ENCODE peak calls at places on chromosome 15, in nine cellular contexts. V is heart right ventricle; W is AG04449; A is transverse colon; X is A549; Q is AG04450; N is AG10803; O is adrenal gland; L is CD8-positive, alpha-beta T cell. P is an unnamed sample.

GRCh38 chr15:72341361-72341760 is 21.4 kb upstream of the CELF6 start:
- DNase-seq in V (no peak), W (no peak), A (no peak), X (no peak), Q (no peak), N (no peak), O (no peak), L (no peak), P (no peak)

GRCh38 chr15:75530169-75530568 is 48.9 kb downstream of the PTPN9 start:
- DNase-seq in V (no peak), W (no peak), A (no peak), X (no peak), Q (no peak), N (no peak), O (no peak), L (no peak), P (no peak)

GRCh38 chr15:58947179-58947578 is 13.7 kb upstream of the SLTM start:
- DNase-seq in V (no peak), W (no peak), A (no peak), X (no peak), Q (no peak), N (no peak), O (no peak), L (no peak), P (no peak)

GRCh38 chr15:39936187-39936586 is 2.3 kb downstream of the EIF2AK4 start:
- DNase-seq in V (no peak), W (no peak), A (no peak), X (no peak), Q (no peak), N (peak), O (no peak), L (no peak), P (no peak)

GRCh38 chr15:99466701-99467337 is 99.0 kb upstream of the MEF2A start:
- DNase-seq in V (no peak), W (no peak), A (no peak), X (no peak), Q (no peak), N (no peak), O (no peak), L (no peak), P (no peak)

GRCh38 chr15:63587527-63587926 is 9.7 kb upstream of the FBXL22 start:
- DNase-seq in V (no peak), W (no peak), A (no peak), X (no peak), Q (peak), N (peak), O (no peak), L (no peak), P (no peak)

GRCh38 chr15:100095896-100096600 is 245.7 kb downstream of the ADAMTS17 start:
- DNase-seq in V (no peak), W (no peak), A (no peak), X (no peak), Q (no peak), N (no peak), O (no peak), L (no peak), P (no peak)

GRCh38 chr15:48317221-48317620 is 14.0 kb upstream of the DUT start:
- DNase-seq in V (no peak), W (no peak), A (no peak), X (no peak), Q (no peak), N (no peak), O (no peak), L (no peak), P (no peak)

GRCh38 chr15:40454904-40455391 is 14.2 kb downstream of the BAHD1 start:
- DNase-seq in V (no peak), W (no peak), A (no peak), X (no peak), Q (no peak), N (peak), O (peak), L (no peak), P (no peak)

GRCh38 chr15:77421370-77421700 is 647 bp downstream of the HMG20A start:
- DNase-seq in V (no peak), W (no peak), A (peak), X (peak), Q (no peak), N (no peak), O (no peak), L (no peak), P (no peak)

GRCh38 chr15:85423256-85423655 is 42.9 kb downstream of the AKAP13 start:
- DNase-seq in V (no peak), W (no peak), A (no peak), X (no peak), Q (no peak), N (peak), O (no peak), L (no peak), P (no peak)

GRCh38 chr15:74790080-74790916 is 8.4 kb downstream of the CSK start:
- DNase-seq in V (peak), W (no peak), A (peak), X (no peak), Q (peak), N (peak), O (peak), L (no peak), P (no peak)

GRCh38 chr15:25051399-25052154 is 96.8 kb downstream of the SNRPN start:
- DNase-seq in V (peak), W (no peak), A (no peak), X (no peak), Q (no peak), N (no peak), O (no peak), L (no peak), P (peak)

GRCh38 chr15:82036461-82036860 is 9.4 kb downstream of the MEX3B start:
- DNase-seq in V (no peak), W (no peak), A (no peak), X (no peak), Q (no peak), N (no peak), O (no peak), L (no peak), P (no peak)

GRCh38 chr15:73051402-73051810 is 857 bp upstream of the NEO1 start:
- DNase-seq in V (no peak), W (no peak), A (peak), X (peak), Q (no peak), N (no peak), O (no peak), L (no peak), P (peak)

GRCh38 chr15:60523056-60523455 is 44.1 kb upstream of the ICE2 start:
- DNase-seq in V (no peak), W (no peak), A (no peak), X (no peak), Q (no peak), N (peak), O (no peak), L (no peak), P (no peak)

GRCh38 chr15:83278191-83278590 is 6.3 kb downstream of the BNC1 start:
- DNase-seq in V (no peak), W (no peak), A (no peak), X (no peak), Q (no peak), N (peak), O (no peak), L (no peak), P (no peak)

GRCh38 chr15:57118013-57118799 is 199.8 kb downstream of the TCF12 start:
- DNase-seq in V (no peak), W (no peak), A (no peak), X (no peak), Q (no peak), N (peak), O (no peak), L (no peak), P (no peak)

GRCh38 chr15:34719051-34719882 is 35.5 kb downstream of the GJD2 start:
- DNase-seq in V (no peak), W (no peak), A (no peak), X (no peak), Q (no peak), N (no peak), O (no peak), L (no peak), P (no peak)

GRCh38 chr15:90711418-90711824 is 5.7 kb upstream of the BLM start:
- DNase-seq in V (no peak), W (no peak), A (no peak), X (no peak), Q (no peak), N (no peak), O (no peak), L (no peak), P (no peak)

GRCh38 chr15:33243869-33244268 is 49.4 kb upstream of the FMN1 start:
- DNase-seq in V (no peak), W (no peak), A (no peak), X (peak), Q (no peak), N (no peak), O (no peak), L (no peak), P (no peak)

GRCh38 chr15:76169013-76169412 is 109.2 kb downstream of the TMEM266 start:
- DNase-seq in V (no peak), W (no peak), A (no peak), X (no peak), Q (no peak), N (no peak), O (no peak), L (no peak), P (no peak)

GRCh38 chr15:70717237-70717793 is 46.0 kb downstream of the UACA start:
- DNase-seq in V (no peak), W (no peak), A (no peak), X (no peak), Q (no peak), N (no peak), O (no peak), L (no peak), P (no peak)

GRCh38 chr15:37079726-37080125 is 20.6 kb downstream of the MEIS2 start:
- DNase-seq in V (no peak), W (no peak), A (no peak), X (no peak), Q (no peak), N (peak), O (peak), L (no peak), P (no peak)

GRCh38 chr15:40743921-40744809 is 10.9 kb downstream of the RMDN3 start:
- DNase-seq in V (no peak), W (no peak), A (no peak), X (no peak), Q (no peak), N (peak), O (no peak), L (peak), P (no peak)

GRCh38 chr15:74835312-74835823 is 7.6 kb downstream of the ULK3 start:
- DNase-seq in V (peak), W (no peak), A (peak), X (peak), Q (no peak), N (peak), O (peak), L (peak), P (no peak)

GRCh38 chr15:89874926-89875564 is 18.7 kb downstream of the AP3S2 start:
- DNase-seq in V (peak), W (no peak), A (peak), X (peak), Q (no peak), N (peak), O (peak), L (peak), P (peak)

GRCh38 chr15:70093070-70093469 is 4.6 kb downstream of the TLE3 start:
- DNase-seq in V (no peak), W (no peak), A (no peak), X (no peak), Q (no peak), N (no peak), O (no peak), L (no peak), P (no peak)

GRCh38 chr15:32870240-32871033 is 152.6 kb downstream of the GREM1 start:
- DNase-seq in V (no peak), W (peak), A (peak), X (no peak), Q (peak), N (peak), O (no peak), L (no peak), P (no peak)

GRCh38 chr15:79978694-79979519 is 7.9 kb upstream of the BCL2A1 start:
- DNase-seq in V (no peak), W (peak), A (no peak), X (no peak), Q (peak), N (peak), O (peak), L (no peak), P (peak)

GRCh38 chr15:27210176-27210575 is 239.2 kb downstream of the GABRG3 start:
- DNase-seq in V (no peak), W (no peak), A (no peak), X (no peak), Q (no peak), N (peak), O (no peak), L (no peak), P (no peak)

GRCh38 chr15:42085236-42085605 is 9.1 kb downstream of the PLA2G4D start:
- DNase-seq in V (no peak), W (no peak), A (peak), X (no peak), Q (no peak), N (no peak), O (peak), L (no peak), P (peak)

GRCh38 chr15:97977734-97978133 is 17.2 kb downstream of the ARRDC4 start:
- DNase-seq in V (no peak), W (no peak), A (no peak), X (no peak), Q (no peak), N (no peak), O (no peak), L (no peak), P (peak)

DNA sequence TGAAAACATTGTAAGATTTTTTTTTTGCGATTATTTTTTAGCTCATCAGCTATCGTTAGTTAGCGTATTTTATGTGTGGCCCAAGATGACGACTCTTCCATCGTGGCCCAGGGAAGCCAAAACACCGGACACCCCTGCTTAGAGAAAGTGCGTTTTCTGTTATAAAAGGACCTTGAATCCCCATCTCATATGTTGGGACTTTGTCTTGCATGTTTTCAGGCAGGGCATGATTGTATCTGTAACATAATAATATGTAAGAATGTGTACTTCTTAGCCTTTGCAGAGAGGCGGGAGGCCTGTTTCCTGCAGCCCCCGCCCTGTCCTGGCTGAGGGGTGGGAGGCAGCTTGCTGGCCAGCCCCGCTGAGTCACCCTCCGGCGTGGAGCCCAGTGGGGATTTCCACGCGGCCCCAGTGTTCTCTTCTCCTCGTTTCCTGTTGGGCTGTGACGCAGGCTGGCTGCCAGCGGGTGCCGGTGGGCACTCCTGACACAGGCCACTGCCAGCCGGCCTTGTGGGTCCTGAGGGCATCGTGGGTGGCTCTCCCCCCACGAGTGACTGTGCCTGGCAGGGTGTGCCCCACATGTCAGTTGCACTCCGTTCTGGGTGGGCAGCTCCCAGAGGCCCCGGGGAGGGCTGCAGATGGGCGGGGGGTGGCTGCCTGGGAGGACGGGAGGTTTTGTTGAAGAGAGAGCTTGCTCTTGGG is 55.6 kb downstream of the SMAD3 start:
- DNase-seq in V (peak), W (peak), A (peak), X (peak), Q (peak), N (peak), O (peak), L (peak), P (peak)
- H3K4me3 ChIP-seq in V (no peak), W (no peak), A (peak), X (peak), Q (no peak), N (no peak), O (no peak), L (peak), P (no peak)

GRCh38 chr15:92803852-92804609 is 96.1 kb upstream of the CHD2 start:
- DNase-seq in V (peak), W (peak), A (peak), X (peak), Q (peak), N (peak), O (peak), L (no peak), P (peak)
- H3K4me3 ChIP-seq in V (no peak), W (no peak), A (no peak), X (no peak), Q (no peak), N (no peak), O (no peak), L (no peak), P (no peak)

DNA sequence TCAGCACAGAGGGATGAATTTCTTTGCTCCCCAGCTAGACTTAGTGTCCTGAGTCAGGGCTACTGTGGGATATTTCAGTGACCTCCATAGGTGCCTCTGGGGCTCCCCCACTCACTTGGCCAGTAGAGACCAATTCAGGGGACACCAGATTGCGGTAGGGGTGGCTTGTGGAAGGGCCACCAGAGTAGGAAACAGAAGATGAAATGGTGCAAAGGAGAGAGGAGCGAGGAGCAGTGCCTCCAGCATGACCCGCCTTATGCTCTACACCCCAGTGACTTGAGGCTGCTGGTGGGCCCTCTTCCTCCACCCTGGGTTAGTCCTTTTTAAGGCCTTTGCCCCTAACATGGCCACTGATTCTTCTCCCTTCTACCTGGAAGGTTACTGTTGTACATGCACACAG is 2.5 kb downstream of the AEN start:
- DNase-seq in V (no peak), W (no peak), A (no peak), X (no peak), Q (no peak), N (no peak), O (no peak), L (no peak), P (no peak)
- H3K4me3 ChIP-seq in V (no peak), W (peak), A (no peak), X (peak), Q (peak), N (peak), O (no peak), L (no peak), P (no peak)

DNA sequence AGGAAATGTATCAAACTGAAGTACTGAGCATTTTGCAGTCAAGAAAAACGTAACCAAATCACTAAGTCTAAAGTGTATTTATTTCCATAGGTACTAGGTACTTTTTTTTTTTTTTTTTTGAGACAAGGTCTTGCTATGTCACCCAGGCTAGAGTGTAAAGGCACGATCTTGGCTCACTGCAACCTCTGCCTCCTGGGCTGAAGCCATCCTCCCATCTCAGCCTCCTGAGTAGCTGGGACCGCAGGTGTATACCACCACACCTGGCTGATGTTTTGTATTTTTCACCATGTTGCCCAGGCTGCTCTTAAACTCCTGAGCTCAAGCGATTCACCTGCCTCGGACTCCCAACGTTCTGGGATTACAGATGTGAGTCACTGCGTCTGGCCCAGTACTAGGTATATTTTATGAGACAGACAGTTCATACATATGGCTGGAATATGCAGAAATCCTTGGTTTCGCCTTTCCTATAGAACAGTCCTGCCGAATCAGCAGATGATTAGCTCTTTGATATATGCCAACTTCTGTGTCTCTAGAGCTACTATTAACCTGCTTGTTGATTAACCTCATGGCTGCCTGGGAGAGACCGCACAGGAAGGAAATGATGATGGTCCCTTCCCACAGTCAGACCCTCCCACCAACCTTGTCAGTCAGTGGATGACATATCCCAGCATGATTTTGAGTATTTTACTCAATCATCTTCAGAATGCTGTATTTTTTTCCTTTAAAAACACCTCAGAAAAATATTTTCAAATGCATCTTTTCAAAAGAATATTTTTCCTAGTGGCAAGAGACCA is 32.3 kb downstream of the TMOD3 start:
- DNase-seq in V (no peak), W (no peak), A (no peak), X (no peak), Q (no peak), N (no peak), O (no peak), L (peak), P (no peak)
- H3K4me3 ChIP-seq in V (no peak), W (no peak), A (no peak), X (no peak), Q (no peak), N (no peak), O (no peak), L (peak), P (no peak)

DNA sequence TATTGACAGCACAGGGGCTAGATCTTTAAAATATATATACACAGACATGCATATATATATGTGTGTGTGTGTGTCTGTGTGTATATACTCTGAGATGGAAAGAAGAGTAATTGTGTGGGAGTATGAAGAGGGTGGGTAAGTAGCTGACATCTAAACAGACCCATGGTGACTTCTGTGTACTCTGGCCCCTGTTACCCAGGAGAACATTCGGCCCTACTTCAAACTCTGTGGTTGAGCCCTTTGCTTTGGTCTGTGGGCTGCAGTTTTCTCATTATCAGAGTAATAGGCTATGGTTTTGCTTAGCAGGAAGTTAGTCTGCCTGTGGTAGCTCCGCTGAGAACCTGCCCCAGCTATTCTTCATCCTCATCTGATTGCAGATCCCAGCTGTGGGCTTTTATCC is 141.4 kb downstream of the RBPMS2 start:
- DNase-seq in V (no peak), W (no peak), A (peak), X (no peak), Q (no peak), N (no peak), O (no peak), L (peak), P (no peak)
- H3K4me3 ChIP-seq in V (no peak), W (no peak), A (no peak), X (no peak), Q (no peak), N (no peak), O (no peak), L (peak), P (no peak)

GRCh38 chr15:31393441-31394091 is 66.9 kb downstream of the KLF13 start:
- DNase-seq in V (no peak), W (no peak), A (no peak), X (no peak), Q (no peak), N (no peak), O (no peak), L (no peak), P (peak)
- H3K4me3 ChIP-seq in V (no peak), W (no peak), A (peak), X (no peak), Q (no peak), N (no peak), O (no peak), L (peak), P (no peak)

GRCh38 chr15:87778358-87778757 is 478.2 kb downstream of the NTRK3 start:
- DNase-seq in V (no peak), W (no peak), A (no peak), X (no peak), Q (no peak), N (no peak), O (no peak), L (no peak), P (no peak)

GRCh38 chr15:87781959-87782625 is 474.4 kb downstream of the NTRK3 start:
- DNase-seq in V (no peak), W (no peak), A (no peak), X (no peak), Q (no peak), N (no peak), O (no peak), L (no peak), P (no peak)

GRCh38 chr15:87777054-87777498 is 479.5 kb downstream of the NTRK3 start:
- DNase-seq in V (peak), W (peak), A (no peak), X (no peak), Q (peak), N (peak), O (peak), L (no peak), P (no peak)

GRCh38 chr15:87779746-87780145 is 476.8 kb downstream of the NTRK3 start:
- DNase-seq in V (no peak), W (no peak), A (no peak), X (no peak), Q (no peak), N (no peak), O (no peak), L (no peak), P (no peak)
- H3K4me3 ChIP-seq in V (no peak), W (no peak), A (no peak), X (no peak), Q (no peak), N (no peak), O (no peak), L (no peak), P (no peak)

GRCh38 chr15:46955576-46955975 is 761.7 kb upstream of the SEMA6D start:
- DNase-seq in V (no peak), W (no peak), A (no peak), X (no peak), Q (no peak), N (no peak), O (no peak), L (no peak), P (no peak)
- H3K4me3 ChIP-seq in V (no peak), W (no peak), A (no peak), X (no peak), Q (no peak), N (no peak), O (no peak), L (no peak), P (no peak)

P was measured in lower leg skin.